ENCODE peak calls at places on chromosomes 5 and 9, in five cellular contexts. H, Z, Q, O and J are unnamed samples.

GRCh38 chr9:109588415-109588814 is 90.3 kb upstream of the PTPN3 start:
- DNase-seq in Z (no peak), H (no peak), O (no peak), Q (no peak), J (no peak)

GRCh38 chr9:71001780-71002386 is 119.5 kb downstream of the TRPM3 start:
- DNase-seq in O (peak; percentile 29), Z (no peak), H (no peak), Q (no peak), J (peak; percentile 71)

GRCh38 chr5:15693933-15694332 is 194.0 kb downstream of the FBXL7 start:
- DNase-seq in O (no peak), H (no peak), Z (no peak), Q (no peak), J (no peak)

GRCh38 chr5:121968910-121969607 is 7.3 kb downstream of the SRFBP1 start:
- DNase-seq in Q (peak; percentile 97), H (no peak), Z (no peak), O (no peak), J (no peak)

GRCh38 chr9:107336718-107337360 is 53.8 kb downstream of the RAD23B start:
- DNase-seq in Z (no peak), H (no peak), Q (peak; percentile 12), O (peak; percentile 93), J (peak; percentile 49)

GRCh38 chr9:94127806-94128205 is 43.5 kb downstream of the PTPDC1 start:
- DNase-seq in O (no peak), Q (no peak), H (no peak), Z (no peak), J (no peak)

GRCh38 chr5:59460368-59461153 is 433.0 kb downstream of the PDE4D start:
- DNase-seq in O (no peak), Z (no peak), H (no peak), Q (no peak), J (no peak)

GRCh38 chr9:5552301-5552700 is 42.0 kb downstream of the PDCD1LG2 start:
- DNase-seq in H (no peak), Z (no peak), Q (no peak), O (no peak), J (no peak)

GRCh38 chr5:62596096-62596495 is 17.5 kb downstream of the LRRC70 start:
- DNase-seq in Q (no peak), O (no peak), H (no peak), Z (no peak), J (no peak)

GRCh38 chr5:115810776-115811175 is 5.7 kb downstream of the CDO1 start:
- DNase-seq in O (no peak), Z (no peak), Q (peak; percentile 23), H (no peak), J (no peak)

GRCh38 chr5:167049043-167049663 is 1242.3 kb upstream of the WWC1 start:
- DNase-seq in O (peak; percentile 13), H (no peak), Q (no peak), Z (no peak), J (peak; percentile 53)

GRCh38 chr5:56075361-56075760 is 80.6 kb upstream of the IL6ST start:
- DNase-seq in Q (no peak), H (no peak), O (no peak), Z (peak; percentile 85), J (no peak)

GRCh38 chr5:151496041-151496484 is 48.7 kb downstream of the SLC36A1 start:
- DNase-seq in H (no peak), Z (no peak), Q (no peak), O (no peak), J (no peak)

GRCh38 chr5:143931389-143931984 is 119.5 kb downstream of the HMHB1 start:
- DNase-seq in H (no peak), Q (no peak), O (no peak), Z (no peak), J (peak; percentile 78)

GRCh38 chr5:88377705-88378656 is 109.3 kb upstream of the TMEM161B start:
- DNase-seq in H (no peak), O (no peak), Z (no peak), Q (no peak), J (no peak)

GRCh38 chr5:176894298-176894697 is 4.8 kb downstream of the HK3 start:
- DNase-seq in Q (no peak), H (no peak), Z (no peak), O (no peak), J (no peak)

GRCh38 chr5:138334867-138335447 is 3.1 kb upstream of the FAM53C start:
- DNase-seq in Z (no peak), H (no peak), Q (no peak), O (no peak), J (no peak)

GRCh38 chr5:135011355-135012032 is 22.5 kb downstream of the PITX1 start:
- DNase-seq in H (no peak), Q (no peak), O (no peak), Z (no peak), J (no peak)

GRCh38 chr5:151470440-151470839 is 23.0 kb downstream of the SLC36A1 start:
- DNase-seq in H (no peak), Q (no peak), O (no peak), Z (no peak), J (no peak)

GRCh38 chr5:386432-387341 is 56.3 kb upstream of the EXOC3 start:
- DNase-seq in H (no peak), O (peak; percentile 2), Q (no peak), Z (no peak), J (no peak)

GRCh38 chr5:141330299-141331080 is at the start of gene PCDHGA1:
- DNase-seq in O (no peak), H (no peak), Z (no peak), Q (no peak), J (no peak)

GRCh38 chr5:107372723-107373487 is 297.8 kb downstream of the EFNA5 start:
- DNase-seq in O (no peak), H (no peak), Z (no peak), Q (no peak), J (no peak)

DNA sequence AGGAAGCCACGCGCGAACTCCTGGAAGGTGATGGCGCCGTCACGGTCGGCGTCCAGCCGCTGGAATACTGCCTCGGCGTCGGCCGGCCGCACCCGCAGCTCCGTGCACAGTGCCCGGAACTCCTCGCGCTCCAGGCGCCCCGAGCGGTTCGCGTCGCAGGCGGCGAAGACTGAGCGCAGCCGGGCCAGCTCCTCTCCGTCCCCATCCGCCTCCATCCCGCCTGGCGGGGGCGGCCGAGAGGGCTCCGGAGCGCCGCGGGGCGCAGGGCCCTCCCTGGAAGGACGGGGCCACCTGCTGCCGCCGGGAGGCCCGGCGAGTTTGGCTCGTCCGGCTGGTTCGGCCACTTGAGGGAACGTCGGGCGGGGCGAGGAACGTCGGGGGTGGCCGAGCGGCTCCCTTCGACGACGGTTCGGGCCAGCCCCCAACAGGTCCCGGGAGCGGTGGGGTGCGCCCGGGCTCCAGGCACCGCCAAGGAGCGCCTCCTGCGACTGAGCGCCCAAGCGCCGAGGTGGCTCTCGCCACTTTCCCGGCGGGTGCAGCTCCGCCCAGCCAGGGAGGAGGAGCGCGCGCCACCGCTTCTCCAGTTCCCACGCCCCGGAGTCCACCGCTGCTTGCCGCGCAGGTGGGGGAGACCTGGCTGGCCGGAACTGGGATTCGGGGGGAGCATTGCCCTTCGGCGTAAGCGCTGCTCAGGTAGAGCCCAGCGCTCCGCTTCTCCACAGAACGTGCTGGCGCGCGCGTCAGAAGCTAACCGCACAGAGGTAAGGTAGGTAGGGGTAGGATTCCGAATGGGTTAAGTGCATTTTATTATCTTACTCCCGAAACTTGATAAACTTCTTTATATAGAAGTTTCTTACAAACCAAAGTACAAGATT is at the start of gene RASEF:
- DNase-seq in H (no peak), O (peak; percentile 70), Q (no peak), Z (no peak), J (peak; percentile 95)
- H3K4me3 ChIP-seq in H (no peak within 1 kb of the TSS), O (peak within 1 kb of the TSS; percentile 63), Q (peak within 1 kb of the TSS; percentile 49), Z (peak within 1 kb of the TSS; percentile 34), J (peak within 1 kb of the TSS; percentile 25)

DNA sequence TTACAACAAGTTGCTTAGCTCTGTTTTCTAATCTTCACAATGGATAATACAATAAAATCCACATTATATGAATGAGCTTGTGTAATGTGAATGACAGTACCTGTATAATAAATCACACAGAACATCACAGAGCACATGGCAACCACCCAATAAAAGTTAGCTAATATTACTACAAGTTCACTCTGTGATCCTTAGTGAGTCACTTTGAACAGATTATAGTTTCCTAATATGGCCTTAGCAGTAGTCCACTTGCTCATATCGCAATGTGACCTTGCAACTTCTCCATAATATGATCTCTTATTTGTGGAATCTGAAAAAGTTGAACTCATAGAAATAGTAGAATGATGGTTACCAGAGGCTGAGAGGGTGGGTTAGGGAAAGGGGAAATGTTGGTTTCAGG is 361.3 kb downstream of the PTPRD start:
- DNase-seq in O (no peak), Q (no peak), H (no peak), Z (no peak), J (no peak)
- TF ChIP-seq CTCF in O (no peak), Q (no peak), H (no peak), Z (no peak), J (no peak)

DNA sequence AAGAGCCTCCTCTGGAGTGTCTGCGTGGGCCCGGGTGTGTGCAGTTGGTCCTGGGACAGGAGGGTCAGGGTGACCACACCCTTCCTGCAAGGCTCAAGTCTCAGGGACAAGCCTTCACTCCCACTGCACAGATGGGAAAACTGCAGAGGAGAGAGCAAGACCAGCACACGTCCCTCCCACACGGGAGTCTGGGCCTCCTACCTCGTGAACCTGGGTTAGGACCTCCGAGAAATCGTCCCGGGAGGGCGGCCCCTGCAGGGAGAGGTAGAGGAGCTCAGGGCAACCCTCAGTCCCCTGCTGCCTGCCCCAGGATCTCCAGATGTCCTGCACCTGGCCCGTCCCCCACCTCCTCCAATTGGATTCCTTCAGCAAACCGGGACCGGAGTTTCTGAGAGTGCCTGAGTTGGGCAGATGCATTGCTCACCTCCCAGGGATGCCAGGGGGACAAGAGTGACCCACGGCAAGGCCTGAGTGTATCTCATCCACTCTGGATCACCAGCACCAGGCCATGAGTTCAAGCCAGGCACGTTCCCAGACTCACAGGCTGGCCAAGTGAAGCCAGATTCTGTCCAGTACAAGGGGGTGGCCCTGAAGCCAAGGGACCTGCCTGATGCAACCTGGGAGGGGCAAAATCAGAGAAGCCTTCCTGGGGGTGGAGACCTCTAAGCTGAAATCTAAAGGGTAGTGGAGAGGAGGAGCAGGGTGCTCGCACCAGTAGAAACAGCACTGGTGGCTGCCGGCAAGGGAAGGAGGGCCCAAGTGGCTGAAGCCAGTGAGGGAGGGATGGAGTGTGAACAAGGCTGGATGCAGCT is 2.1 kb downstream of the PIP5KL1 start:
- DNase-seq in H (no peak), Z (no peak), Q (no peak), O (no peak), J (no peak)
- H3K4me3 ChIP-seq in H (no peak overlapping the region), Z (no peak overlapping the region), Q (no peak overlapping the region), O (no peak overlapping the region), J (no peak overlapping the region)

DNA sequence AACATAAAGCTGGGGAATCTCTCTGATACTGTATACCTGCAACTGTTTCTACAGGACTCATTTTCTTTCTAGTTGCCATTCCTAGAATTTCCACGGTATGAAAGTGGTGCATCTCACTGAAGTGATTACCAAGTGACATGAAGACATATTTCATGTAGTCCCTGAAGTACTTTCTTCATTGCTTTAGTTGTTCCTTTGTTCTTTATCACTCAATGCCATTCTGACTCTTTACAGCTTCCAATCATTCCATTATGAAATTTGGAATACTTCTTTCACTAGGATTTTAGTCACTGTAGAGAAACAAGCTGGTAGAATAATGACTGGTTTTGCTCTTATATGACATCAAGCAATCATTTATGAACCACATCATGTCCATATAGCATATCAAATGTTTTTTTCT is 645.1 kb downstream of the CDH18 start:
- DNase-seq in O (no peak), H (no peak), Z (no peak), Q (no peak), J (no peak)
- TF ChIP-seq CTCF in O (no peak), H (no peak), Z (no peak), Q (no peak), J (no peak)

DNA sequence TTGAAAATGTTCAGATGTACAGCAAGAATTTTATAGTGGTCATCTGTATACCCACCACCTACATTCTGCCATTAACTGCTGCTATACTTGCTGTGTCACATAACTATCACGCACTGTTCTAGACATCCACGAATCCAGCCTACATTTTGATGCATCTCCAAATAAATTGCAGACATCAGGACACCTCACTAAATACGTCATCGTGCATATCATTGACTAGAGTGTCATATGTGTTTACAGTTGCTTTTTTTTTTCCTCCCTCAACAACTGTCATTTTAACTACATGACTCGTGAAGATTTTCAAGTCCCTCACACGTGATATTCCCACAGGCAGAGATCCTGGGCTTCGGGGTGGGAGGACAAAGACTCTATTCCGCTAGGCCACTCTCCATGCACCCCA is 972 bp downstream of the PCYOX1L start:
- DNase-seq in Q (no peak), H (no peak), O (no peak), Z (no peak), J (no peak)
- H3K4me3 ChIP-seq in Q (no peak overlapping the region), H (peak overlapping the region; percentile 84), O (no peak overlapping the region), Z (peak overlapping the region; percentile 62), J (no peak overlapping the region)